ENCODE peak calls at places on chromosomes 4 and X, in seven cellular contexts. One of them, this sample, is unnamed.

GRCh38 chrX:17590892-17591740 is 146.2 kb upstream of the SCML1 start:
- DNase-seq in neuronal stem cell: peak; percentile 15
- DNase-seq in heart left ventricle: peak; percentile 44
- DNase-seq in GM12878: no peak
- DNase-seq in IMR-90: peak; percentile 80
- DNase-seq in K562: peak; percentile 22
- DNase-seq in CD8-positive, alpha-beta T cell: no peak
- DNase-seq in this sample: no peak

GRCh38 chrX:68571292-68572256 is 72.7 kb downstream of the YIPF6 start:
- DNase-seq in neuronal stem cell: no peak
- DNase-seq in heart left ventricle: no peak
- DNase-seq in GM12878: peak; percentile 39
- DNase-seq in IMR-90: peak; percentile 80
- DNase-seq in K562: peak; percentile 32
- DNase-seq in CD8-positive, alpha-beta T cell: no peak
- DNase-seq in this sample: no peak

GRCh38 chr4:1222938-1223690 is 25.8 kb downstream of the CTBP1 start:
- DNase-seq in neuronal stem cell: no peak
- DNase-seq in heart left ventricle: no peak
- DNase-seq in GM12878: no peak
- DNase-seq in IMR-90: no peak
- DNase-seq in K562: no peak
- DNase-seq in CD8-positive, alpha-beta T cell: no peak
- DNase-seq in this sample: no peak

GRCh38 chr4:183469936-183470335 is 25.5 kb downstream of the CDKN2AIP start:
- DNase-seq in neuronal stem cell: no peak
- DNase-seq in heart left ventricle: no peak
- DNase-seq in GM12878: no peak
- DNase-seq in IMR-90: peak; percentile 61
- DNase-seq in K562: no peak
- DNase-seq in CD8-positive, alpha-beta T cell: no peak
- DNase-seq in this sample: no peak

GRCh38 chr4:16860506-16860905 is 37.9 kb downstream of the LDB2 start:
- DNase-seq in neuronal stem cell: no peak
- DNase-seq in heart left ventricle: no peak
- DNase-seq in GM12878: no peak
- DNase-seq in IMR-90: peak; percentile 98
- DNase-seq in K562: no peak
- DNase-seq in CD8-positive, alpha-beta T cell: no peak
- DNase-seq in this sample: no peak

GRCh38 chr4:19266566-19266965 is 985.1 kb upstream of the SLIT2 start:
- DNase-seq in neuronal stem cell: peak; percentile 15
- DNase-seq in heart left ventricle: no peak
- DNase-seq in GM12878: no peak
- DNase-seq in IMR-90: no peak
- DNase-seq in K562: no peak
- DNase-seq in CD8-positive, alpha-beta T cell: no peak
- DNase-seq in this sample: no peak

GRCh38 chr4:77074961-77075855 is 581 bp downstream of the CCNI start:
- DNase-seq in neuronal stem cell: peak; percentile 69
- DNase-seq in heart left ventricle: peak; percentile 85
- DNase-seq in GM12878: no peak
- DNase-seq in IMR-90: peak; percentile 65
- DNase-seq in K562: peak; percentile 81
- DNase-seq in CD8-positive, alpha-beta T cell: peak; percentile 87
- DNase-seq in this sample: peak; percentile 89

GRCh38 chrX:40012039-40012799 is 85.5 kb downstream of the BCOR start:
- DNase-seq in neuronal stem cell: no peak
- DNase-seq in heart left ventricle: peak; percentile 26
- DNase-seq in GM12878: no peak
- DNase-seq in IMR-90: peak; percentile 71
- DNase-seq in K562: no peak
- DNase-seq in CD8-positive, alpha-beta T cell: no peak
- DNase-seq in this sample: no peak

GRCh38 chr4:104531390-104531789 is 36.7 kb upstream of the CXXC4 start:
- DNase-seq in neuronal stem cell: no peak
- DNase-seq in heart left ventricle: no peak
- DNase-seq in GM12878: no peak
- DNase-seq in IMR-90: no peak
- DNase-seq in K562: no peak
- DNase-seq in CD8-positive, alpha-beta T cell: no peak
- DNase-seq in this sample: no peak

GRCh38 chr4:132592340-132592739 is 556.8 kb upstream of the PCDH10 start:
- DNase-seq in neuronal stem cell: no peak
- DNase-seq in heart left ventricle: no peak
- DNase-seq in GM12878: no peak
- DNase-seq in IMR-90: no peak
- DNase-seq in K562: no peak
- DNase-seq in CD8-positive, alpha-beta T cell: no peak
- DNase-seq in this sample: no peak

GRCh38 chrX:102712216-102712966 is at the start of gene GPRASP2:
- DNase-seq in neuronal stem cell: peak; percentile 57
- DNase-seq in heart left ventricle: peak; percentile 56
- DNase-seq in GM12878: no peak
- DNase-seq in IMR-90: no peak
- DNase-seq in K562: peak; percentile 20
- DNase-seq in CD8-positive, alpha-beta T cell: peak; percentile 42
- DNase-seq in this sample: no peak

GRCh38 chrX:40391662-40392061 is 189.1 kb upstream of the ATP6AP2 start:
- DNase-seq in neuronal stem cell: no peak
- DNase-seq in heart left ventricle: no peak
- DNase-seq in GM12878: no peak
- DNase-seq in IMR-90: no peak
- DNase-seq in K562: peak; percentile 39
- DNase-seq in CD8-positive, alpha-beta T cell: no peak
- DNase-seq in this sample: no peak

GRCh38 chr4:82232891-82233290 is 140.9 kb downstream of the HNRNPD start:
- DNase-seq in neuronal stem cell: no peak
- DNase-seq in heart left ventricle: no peak
- DNase-seq in GM12878: no peak
- DNase-seq in IMR-90: no peak
- DNase-seq in K562: no peak
- DNase-seq in CD8-positive, alpha-beta T cell: no peak
- DNase-seq in this sample: no peak

GRCh38 chr4:186118582-186118981 is 14.1 kb downstream of the FAM149A start:
- DNase-seq in neuronal stem cell: no peak
- DNase-seq in heart left ventricle: no peak
- DNase-seq in GM12878: no peak
- DNase-seq in IMR-90: no peak
- DNase-seq in K562: no peak
- DNase-seq in CD8-positive, alpha-beta T cell: no peak
- DNase-seq in this sample: no peak

GRCh38 chr4:101230806-101231426 is 116.4 kb downstream of the PPP3CA start:
- DNase-seq in neuronal stem cell: no peak
- DNase-seq in heart left ventricle: no peak
- DNase-seq in GM12878: no peak
- DNase-seq in IMR-90: peak; percentile 5
- DNase-seq in K562: no peak
- DNase-seq in CD8-positive, alpha-beta T cell: no peak
- DNase-seq in this sample: no peak

GRCh38 chr4:122775987-122776836 is 43.7 kb downstream of the BBS12 start:
- DNase-seq in neuronal stem cell: no peak
- DNase-seq in heart left ventricle: no peak
- DNase-seq in GM12878: no peak
- DNase-seq in IMR-90: no peak
- DNase-seq in K562: peak; percentile 59
- DNase-seq in CD8-positive, alpha-beta T cell: no peak
- DNase-seq in this sample: no peak
- H3K27ac ChIP-seq in neuronal stem cell: no peak overlapping the region
- H3K27ac ChIP-seq in heart left ventricle: no peak overlapping the region
- H3K27ac ChIP-seq in GM12878: no peak overlapping the region
- H3K27ac ChIP-seq in IMR-90: peak overlapping the region; percentile 26
- H3K27ac ChIP-seq in K562: peak overlapping the region; percentile 59
- H3K27ac ChIP-seq in CD8-positive, alpha-beta T cell: no peak overlapping the region
- H3K27ac ChIP-seq in this sample: no peak overlapping the region

GRCh38 chr4:125369098-125369497 is 54.3 kb downstream of the FAT4 start:
- DNase-seq in neuronal stem cell: no peak
- DNase-seq in heart left ventricle: no peak
- DNase-seq in GM12878: no peak
- DNase-seq in IMR-90: no peak
- DNase-seq in K562: no peak
- DNase-seq in CD8-positive, alpha-beta T cell: no peak
- DNase-seq in this sample: no peak
- H3K27ac ChIP-seq in neuronal stem cell: no peak overlapping the region
- H3K27ac ChIP-seq in heart left ventricle: no peak overlapping the region
- H3K27ac ChIP-seq in GM12878: no peak overlapping the region
- H3K27ac ChIP-seq in IMR-90: peak overlapping the region; percentile 88
- H3K27ac ChIP-seq in K562: no peak overlapping the region
- H3K27ac ChIP-seq in CD8-positive, alpha-beta T cell: no peak overlapping the region
- H3K27ac ChIP-seq in this sample: no peak overlapping the region

GRCh38 chrX:55907968-55908607 is 190.5 kb downstream of the RRAGB start:
- DNase-seq in neuronal stem cell: peak; percentile 37
- DNase-seq in heart left ventricle: peak; percentile 36
- DNase-seq in GM12878: no peak
- DNase-seq in IMR-90: no peak
- DNase-seq in K562: peak; percentile 25
- DNase-seq in CD8-positive, alpha-beta T cell: peak; percentile 39
- DNase-seq in this sample: peak; percentile 15
- H3K27ac ChIP-seq in neuronal stem cell: peak overlapping the region; percentile 91
- H3K27ac ChIP-seq in heart left ventricle: peak overlapping the region; percentile 51
- H3K27ac ChIP-seq in GM12878: peak overlapping the region; percentile 87
- H3K27ac ChIP-seq in IMR-90: no peak overlapping the region
- H3K27ac ChIP-seq in K562: no peak overlapping the region
- H3K27ac ChIP-seq in CD8-positive, alpha-beta T cell: peak overlapping the region; percentile 43
- H3K27ac ChIP-seq in this sample: peak overlapping the region; percentile 33

DNA sequence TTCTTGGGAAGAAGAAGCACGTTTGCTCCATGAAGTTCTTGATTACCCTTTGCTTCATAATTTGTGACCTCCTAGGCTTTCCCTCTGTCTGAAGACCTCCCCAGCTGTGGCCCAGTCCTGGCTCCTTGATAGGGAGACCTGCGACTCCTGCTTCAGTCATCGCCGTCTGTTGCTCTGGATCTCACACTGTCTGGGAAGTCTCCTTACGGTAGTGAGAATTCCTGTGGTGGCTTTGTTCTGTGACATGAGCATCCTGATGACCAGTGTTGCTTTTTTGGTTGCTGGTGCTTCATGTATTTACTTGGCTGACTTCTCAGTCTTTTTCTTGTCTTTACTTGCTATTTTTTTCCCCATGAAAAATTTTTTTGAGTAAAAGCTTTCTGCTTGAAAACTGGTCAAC is 44.2 kb downstream of the JADE1 start:
- DNase-seq in neuronal stem cell: no peak
- DNase-seq in heart left ventricle: no peak
- DNase-seq in GM12878: no peak
- DNase-seq in IMR-90: peak; percentile 69
- DNase-seq in K562: no peak
- DNase-seq in CD8-positive, alpha-beta T cell: no peak
- DNase-seq in this sample: no peak
- H3K27ac ChIP-seq in neuronal stem cell: no peak overlapping the region
- H3K27ac ChIP-seq in heart left ventricle: no peak overlapping the region
- H3K27ac ChIP-seq in GM12878: no peak overlapping the region
- H3K27ac ChIP-seq in IMR-90: no peak overlapping the region
- H3K27ac ChIP-seq in K562: no peak overlapping the region
- H3K27ac ChIP-seq in CD8-positive, alpha-beta T cell: peak overlapping the region; percentile 24
- H3K27ac ChIP-seq in this sample: no peak overlapping the region

GRCh38 chrX:120672841-120673530 is 43.1 kb upstream of the C1GALT1C1 start:
- DNase-seq in neuronal stem cell: no peak
- DNase-seq in heart left ventricle: no peak
- DNase-seq in GM12878: no peak
- DNase-seq in IMR-90: no peak
- DNase-seq in K562: no peak
- DNase-seq in CD8-positive, alpha-beta T cell: no peak
- DNase-seq in this sample: no peak
- H3K27ac ChIP-seq in neuronal stem cell: no peak overlapping the region
- H3K27ac ChIP-seq in heart left ventricle: peak overlapping the region; percentile 16
- H3K27ac ChIP-seq in GM12878: no peak overlapping the region
- H3K27ac ChIP-seq in IMR-90: no peak overlapping the region
- H3K27ac ChIP-seq in K562: no peak overlapping the region
- H3K27ac ChIP-seq in CD8-positive, alpha-beta T cell: no peak overlapping the region
- H3K27ac ChIP-seq in this sample: no peak overlapping the region

GRCh38 chr4:3387943-3388348 is 53.8 kb upstream of the HGFAC start:
- DNase-seq in neuronal stem cell: no peak
- DNase-seq in heart left ventricle: peak; percentile 89
- DNase-seq in GM12878: no peak
- DNase-seq in IMR-90: peak; percentile 23
- DNase-seq in K562: no peak
- DNase-seq in CD8-positive, alpha-beta T cell: no peak
- DNase-seq in this sample: no peak

GRCh38 chr4:3387154-3387942 is 54.4 kb upstream of the HGFAC start:
- DNase-seq in neuronal stem cell: no peak
- DNase-seq in heart left ventricle: no peak
- DNase-seq in GM12878: peak; percentile 57
- DNase-seq in IMR-90: no peak
- DNase-seq in K562: no peak
- DNase-seq in CD8-positive, alpha-beta T cell: no peak
- DNase-seq in this sample: no peak

GRCh38 chr4:3385719-3386440 is 55.9 kb upstream of the HGFAC start:
- DNase-seq in neuronal stem cell: no peak
- DNase-seq in heart left ventricle: no peak
- DNase-seq in GM12878: no peak
- DNase-seq in IMR-90: no peak
- DNase-seq in K562: no peak
- DNase-seq in CD8-positive, alpha-beta T cell: no peak
- DNase-seq in this sample: no peak

GRCh38 chr4:3384771-3385701 is 56.7 kb upstream of the HGFAC start:
- DNase-seq in neuronal stem cell: no peak
- DNase-seq in heart left ventricle: peak; percentile 63
- DNase-seq in GM12878: no peak
- DNase-seq in IMR-90: no peak
- DNase-seq in K562: no peak
- DNase-seq in CD8-positive, alpha-beta T cell: no peak
- DNase-seq in this sample: peak; percentile 31

GRCh38 chr4:3386486-3386885 is 55.3 kb upstream of the HGFAC start:
- DNase-seq in neuronal stem cell: no peak
- DNase-seq in heart left ventricle: no peak
- DNase-seq in GM12878: no peak
- DNase-seq in IMR-90: no peak
- DNase-seq in K562: no peak
- DNase-seq in CD8-positive, alpha-beta T cell: no peak
- DNase-seq in this sample: no peak
- H3K27ac ChIP-seq in neuronal stem cell: no peak overlapping the region
- H3K27ac ChIP-seq in heart left ventricle: no peak overlapping the region
- H3K27ac ChIP-seq in GM12878: no peak overlapping the region
- H3K27ac ChIP-seq in IMR-90: no peak overlapping the region
- H3K27ac ChIP-seq in K562: no peak overlapping the region
- H3K27ac ChIP-seq in CD8-positive, alpha-beta T cell: no peak overlapping the region
- H3K27ac ChIP-seq in this sample: no peak overlapping the region

GRCh38 chrX:110081320-110081719 is 78.4 kb downstream of the TMEM164 start:
- DNase-seq in neuronal stem cell: no peak
- DNase-seq in heart left ventricle: no peak
- DNase-seq in GM12878: no peak
- DNase-seq in IMR-90: no peak
- DNase-seq in K562: no peak
- DNase-seq in CD8-positive, alpha-beta T cell: no peak
- DNase-seq in this sample: no peak
- H3K27ac ChIP-seq in neuronal stem cell: no peak overlapping the region
- H3K27ac ChIP-seq in heart left ventricle: peak overlapping the region; percentile 74
- H3K27ac ChIP-seq in GM12878: no peak overlapping the region
- H3K27ac ChIP-seq in IMR-90: no peak overlapping the region
- H3K27ac ChIP-seq in K562: no peak overlapping the region
- H3K27ac ChIP-seq in CD8-positive, alpha-beta T cell: no peak overlapping the region
- H3K27ac ChIP-seq in this sample: no peak overlapping the region

GRCh38 chr4:99821918-99822503 is 5.4 kb downstream of the DAPP1 start:
- DNase-seq in neuronal stem cell: no peak
- DNase-seq in heart left ventricle: no peak
- DNase-seq in GM12878: peak; percentile 59
- DNase-seq in IMR-90: no peak
- DNase-seq in K562: no peak
- DNase-seq in CD8-positive, alpha-beta T cell: no peak
- DNase-seq in this sample: no peak
- H3K27ac ChIP-seq in neuronal stem cell: no peak overlapping the region
- H3K27ac ChIP-seq in heart left ventricle: no peak overlapping the region
- H3K27ac ChIP-seq in GM12878: peak overlapping the region; percentile 70
- H3K27ac ChIP-seq in IMR-90: no peak overlapping the region
- H3K27ac ChIP-seq in K562: no peak overlapping the region
- H3K27ac ChIP-seq in CD8-positive, alpha-beta T cell: no peak overlapping the region
- H3K27ac ChIP-seq in this sample: no peak overlapping the region

This sample was measured in CD4-positive, CD25-positive, alpha-beta regulatory T cell.